ENCODE peak calls at places on chromosomes 11 and 22, in six cellular contexts. S is NB4, I is PC-3, N is lung, A is mesothelial cell of epicardium, Y is GM13977. P is an unnamed sample.
A peak's percentile ranks its signal among the peaks of the same experiment; 100 is the strongest.

GRCh38 chr11:2664331-2664730 is 35.5 kb downstream of the KCNQ1OT1 start:
- DNase-seq in Y (no peak), N (no peak), A (no peak), I (no peak), S (no peak), P (no peak)

GRCh38 chr11:97772696-97773095 is 1248.1 kb upstream of the CNTN5 start:
- DNase-seq in N (no peak), A (no peak), Y (no peak), S (no peak), I (no peak), P (no peak)

GRCh38 chr11:4680341-4680740 is 17.3 kb downstream of the OR51E2 start:
- DNase-seq in I (no peak), A (no peak), N (no peak), S (no peak), Y (no peak), P (no peak)

GRCh38 chr22:44765571-44766285 is 13.4 kb downstream of the ARHGAP8 start:
- DNase-seq in N (no peak), S (no peak), A (no peak), Y (no peak), I (no peak), P (no peak)

GRCh38 chr11:7688238-7688826 is 15.0 kb upstream of the CYB5R2 start:
- DNase-seq in S (peak; percentile 41), A (no peak), Y (no peak), N (no peak), I (peak; percentile 50), P (peak; percentile 29)

GRCh38 chr11:18715476-18715875 is 10.5 kb downstream of the IGSF22 start:
- DNase-seq in N (no peak), Y (no peak), S (no peak), I (no peak), A (no peak), P (no peak)

GRCh38 chr11:18452927-18453326 is 2.7 kb upstream of the LDHAL6A start:
- DNase-seq in Y (no peak), A (no peak), I (peak; percentile 60), S (no peak), N (no peak), P (no peak)

GRCh38 chr11:34050967-34051348 is 573 bp upstream of the CAPRIN1 start:
- DNase-seq in N (no peak), A (peak; percentile 42), S (no peak), Y (no peak), I (no peak), P (no peak)

GRCh38 chr11:105032495-105032894 is 2.4 kb downstream of the CASP1 start:
- DNase-seq in S (no peak), A (no peak), N (no peak), I (no peak), Y (no peak), P (no peak)

GRCh38 chr11:12617632-12618031 is 56.6 kb upstream of the TEAD1 start:
- DNase-seq in S (no peak), A (no peak), I (no peak), Y (no peak), N (no peak), P (no peak)

GRCh38 chr11:130916238-130916855 is at the start of gene SNX19:
- DNase-seq in N (peak; percentile 91), Y (peak; percentile 97), S (peak; percentile 93), I (peak; percentile 94), A (peak; percentile 95), P (peak; percentile 89)

GRCh38 chr11:93547028-93547427 is 3.8 kb upstream of the SMCO4 start:
- DNase-seq in Y (no peak), A (no peak), I (no peak), S (no peak), N (no peak), P (no peak)

GRCh38 chr22:26139320-26139719 is 29.9 kb upstream of the SEZ6L start:
- DNase-seq in I (no peak), A (no peak), Y (no peak), S (no peak), N (no peak), P (no peak)

GRCh38 chr11:120645639-120646038 is 134.1 kb downstream of the GRIK4 start:
- DNase-seq in Y (no peak), I (no peak), S (no peak), N (no peak), A (no peak), P (no peak)

GRCh38 chr11:92964471-92964870 is 5.0 kb upstream of the MTNR1B start:
- DNase-seq in Y (no peak), N (no peak), A (no peak), I (peak; percentile 41), S (no peak), P (no peak)

GRCh38 chr22:38718414-38718813 is 12.7 kb downstream of the GTPBP1 start:
- DNase-seq in Y (no peak), S (no peak), I (peak; percentile 85), N (peak; percentile 70), A (no peak), P (no peak)

GRCh38 chr22:45903355-45904149 is 73.4 kb downstream of the WNT7B start:
- DNase-seq in S (peak; percentile 70), N (no peak), I (peak; percentile 60), Y (no peak), A (no peak), P (peak; percentile 7)

GRCh38 chr11:9529333-9529648 is 44.2 kb upstream of the WEE1 start:
- DNase-seq in Y (no peak), S (no peak), N (peak; percentile 29), A (peak; percentile 53), I (no peak), P (no peak)

GRCh38 chr11:85903406-85903805 is 48.2 kb downstream of the CCDC83 start:
- DNase-seq in I (no peak), Y (no peak), S (no peak), A (no peak), N (no peak), P (no peak)

GRCh38 chr11:6603287-6604080 is at the start of the genes ILK and RRP8:
- DNase-seq in N (peak; percentile 94), S (peak; percentile 94), Y (peak; percentile 93), A (peak; percentile 86), I (peak; percentile 89), P (peak; percentile 90)

GRCh38 chr22:24836282-24836681 is 30.3 kb downstream of the SGSM1 start:
- DNase-seq in A (no peak), I (no peak), Y (no peak), N (no peak), S (no peak), P (no peak)

DNA sequence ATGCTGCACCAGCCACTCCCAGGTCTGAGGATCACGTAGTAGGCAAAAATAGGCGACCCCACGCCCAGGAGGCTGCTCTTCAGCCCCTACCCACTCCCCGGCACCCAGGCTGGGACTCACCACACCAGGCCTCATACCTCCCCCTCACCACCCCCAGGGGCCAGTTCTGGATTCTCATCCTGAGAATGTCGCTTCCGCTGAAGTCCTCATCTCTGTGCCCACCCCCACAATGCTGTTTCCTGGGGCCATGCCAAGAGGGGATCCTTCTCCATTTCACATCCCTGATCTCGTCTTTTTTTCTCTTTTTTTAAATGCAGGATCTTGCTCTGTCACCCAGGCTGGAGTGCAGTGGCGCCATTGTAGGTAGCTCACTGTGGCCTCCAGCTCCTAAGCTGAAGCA is 1.7 kb upstream of the OSM start:
- DNase-seq in S (no peak), A (no peak), N (no peak), I (no peak), Y (no peak), P (no peak)
- TF ChIP-seq CTCF in S (no peak), A (no peak), N (no peak), I (no peak), Y (no peak), P (no peak)

GRCh38 chr22:49025791-49026475 is 801.7 kb downstream of the BRD1 start:
- DNase-seq in S (no peak), A (no peak), I (no peak), N (no peak), Y (no peak), P (no peak)

GRCh38 chr22:49024775-49025440 is 802.8 kb downstream of the BRD1 start:
- DNase-seq in N (no peak), I (no peak), A (no peak), Y (no peak), S (no peak), P (no peak)

GRCh38 chr22:49027122-49027670 is 800.5 kb downstream of the BRD1 start:
- DNase-seq in A (no peak), I (no peak), Y (no peak), S (no peak), N (no peak), P (no peak)

GRCh38 chr22:49028111-49028510 is 799.6 kb downstream of the BRD1 start:
- DNase-seq in S (no peak), A (no peak), Y (no peak), I (no peak), N (no peak), P (no peak)

DNA sequence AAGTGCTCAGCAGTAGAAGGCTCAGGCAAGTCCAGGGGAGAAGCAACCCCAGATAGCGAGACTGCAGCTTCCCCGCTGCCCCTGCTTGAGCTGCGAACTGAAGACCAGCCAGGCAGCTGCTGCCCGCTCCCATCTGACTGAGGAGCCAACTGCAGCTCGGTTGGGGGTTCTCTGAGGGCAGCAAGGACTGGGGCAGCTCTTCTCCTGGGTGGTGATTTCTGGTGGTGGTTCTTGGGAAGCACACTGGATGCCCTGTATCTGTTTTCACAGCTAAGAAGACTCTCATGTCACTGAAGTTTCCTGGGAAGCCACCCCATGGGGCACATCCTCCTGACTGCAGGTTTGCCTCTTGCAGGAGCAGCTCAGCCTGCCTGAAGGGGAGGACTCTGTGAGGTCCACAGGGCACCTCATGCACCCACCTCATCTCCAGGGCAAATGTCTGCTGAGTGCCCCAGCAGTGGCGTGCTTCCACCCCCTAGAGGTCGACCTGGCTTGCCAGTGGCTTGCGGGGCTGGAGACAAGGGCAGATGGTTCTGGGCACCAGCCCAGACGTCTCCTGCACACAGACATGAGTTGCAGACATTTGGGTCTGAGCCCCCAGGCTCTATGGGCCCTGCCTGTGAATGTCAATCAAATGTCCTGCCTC is 801.1 kb downstream of the BRD1 start:
- DNase-seq in I (no peak), S (peak; percentile 21), Y (no peak), N (no peak), A (no peak), P (peak; percentile 10)
- TF ChIP-seq CTCF in I (no peak), S (peak; percentile 26), Y (peak; percentile 14), N (no peak), A (no peak), P (no peak)

DNA sequence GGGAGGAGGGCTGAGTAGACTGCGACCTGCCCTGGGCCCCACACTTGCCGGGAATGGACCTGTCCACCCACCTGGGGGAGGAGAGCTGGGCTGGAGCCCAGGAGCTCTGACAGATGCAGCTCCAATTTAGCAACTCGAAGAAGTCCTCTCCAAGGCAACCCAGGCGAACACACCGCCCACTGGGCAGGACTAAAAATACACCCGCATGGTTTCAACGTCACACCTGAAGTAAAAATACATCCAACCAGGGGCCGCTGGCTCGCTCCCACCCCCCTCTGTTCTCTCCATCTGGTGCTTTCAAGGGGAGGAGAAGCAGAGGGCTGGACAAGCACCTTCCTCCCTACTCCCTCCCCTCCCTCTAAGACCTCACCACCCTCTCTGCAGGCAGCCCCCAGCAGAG is 119.9 kb downstream of the FEZ1 start:
- DNase-seq in N (no peak), A (peak; percentile 53), S (no peak), Y (peak; percentile 46), I (no peak), P (no peak)
- TF ChIP-seq CTCF in N (no peak), A (no peak), S (no peak), Y (no peak), I (no peak), P (no peak)

DNA sequence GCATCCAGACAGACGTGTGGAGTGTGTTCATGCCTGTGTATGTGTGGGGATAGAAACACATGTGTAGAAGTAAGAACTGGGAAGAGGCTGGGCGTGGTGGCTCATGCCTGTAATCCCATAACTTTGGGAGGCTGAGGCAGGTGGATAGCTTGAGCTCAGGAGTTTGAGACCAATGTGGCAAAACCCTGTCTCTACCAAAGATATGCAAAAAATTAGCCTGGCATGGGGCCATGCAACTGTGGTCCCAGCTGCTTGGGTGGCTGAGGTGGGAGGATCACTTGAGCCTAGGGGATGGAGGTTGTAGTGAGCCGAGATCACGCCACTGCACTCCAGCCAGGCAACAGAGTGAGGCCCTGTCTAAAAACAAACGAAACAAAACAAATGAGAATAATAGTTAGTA is 1166.6 kb downstream of the TBC1D22A start:
- DNase-seq in A (no peak), Y (no peak), S (no peak), N (no peak), I (no peak), P (no peak)
- TF ChIP-seq CTCF in A (no peak), Y (no peak), S (no peak), N (no peak), I (no peak), P (no peak)